ENCODE peak calls at places on chromosomes 7 and 10, in five cellular contexts. H, E, S, J and Z are unnamed samples.

GRCh38 chr7:7969306-7970112 is 913 bp downstream of the GLCCI1 start:
- DNase-seq in H (peak; percentile 24), E (peak; percentile 58), S (peak; percentile 55), J (peak; percentile 22), Z (peak; percentile 50)

GRCh38 chr7:75639893-75640600 is 98.7 kb downstream of the HIP1 start:
- DNase-seq in H (no peak), E (peak; percentile 30), S (no peak), J (no peak), Z (peak; percentile 27)

GRCh38 chr7:4468320-4469102 is 213.6 kb upstream of the FOXK1 start:
- DNase-seq in H (no peak), E (no peak), S (no peak), J (no peak), Z (no peak)

GRCh38 chr7:16787141-16787540 is 17.7 kb downstream of the AGR2 start:
- DNase-seq in H (no peak), E (no peak), S (no peak), J (no peak), Z (no peak)

GRCh38 chr10:110069502-110069982 is 61.8 kb downstream of the ADD3 start:
- DNase-seq in H (no peak), E (no peak), S (no peak), J (no peak), Z (no peak)

GRCh38 chr10:12431453-12432101 is 82.2 kb downstream of the CAMK1D start:
- DNase-seq in H (no peak), E (no peak), S (no peak), J (no peak), Z (no peak)

GRCh38 chr7:44755698-44756627 is 7.3 kb downstream of the ZMIZ2 start:
- DNase-seq in H (no peak), E (no peak), S (no peak), J (no peak), Z (peak; percentile 18)

GRCh38 chr10:68224810-68225209 is 7.1 kb downstream of the ATOH7 start:
- DNase-seq in H (no peak), E (no peak), S (no peak), J (no peak), Z (no peak)

GRCh38 chr7:44112231-44112996 is 8.3 kb downstream of the AEBP1 start:
- DNase-seq in H (no peak), E (no peak), S (peak; percentile 54), J (no peak), Z (no peak)

GRCh38 chr10:24882047-24882698 is 70.2 kb downstream of the PRTFDC1 start:
- DNase-seq in H (no peak), E (no peak), S (no peak), J (no peak), Z (peak; percentile 52)